ENCODE peak calls at places on chromosomes 6 and 20, in nine cellular contexts. Q is psoas muscle; T is Caco-2; N is CD8-positive, alpha-beta T cell; D is heart left ventricle; I is IMR-90; M is body of pancreas; B is left ventricle myocardium inferior; W is heart right ventricle. F is an unnamed sample. For H3K36me3, the result is how much of the 10 kb centered on the place peaks cover.

GRCh38 chr6:162964703-162965140 is 236.9 kb downstream of the PACRG start:
- DNase-seq in B (peak), D (peak), M (peak), N (no peak), Q (peak), W (peak), T (no peak), I (peak), F (peak)

GRCh38 chr6:161850572-161850971 is 576.7 kb upstream of the AGPAT4 start:
- DNase-seq in I (no peak), Q (no peak), M (no peak), B (no peak), T (no peak), N (no peak), D (no peak), W (no peak), F (no peak)

GRCh38 chr6:25089442-25089841 is 153.7 kb upstream of the RIPOR2 start:
- DNase-seq in I (peak), T (no peak), N (no peak), B (no peak), D (no peak), W (no peak), Q (no peak), M (no peak), F (no peak)

GRCh38 chr6:142313284-142313683 is 11.5 kb downstream of the ADGRG6 start:
- DNase-seq in N (no peak), I (peak), W (no peak), Q (no peak), T (no peak), D (no peak), B (no peak), M (no peak), F (no peak)

GRCh38 chr20:38113401-38114325 is 51.4 kb downstream of the TGM2 start:
- DNase-seq in T (peak), D (no peak), B (no peak), W (peak), I (no peak), M (no peak), Q (no peak), N (no peak), F (peak)

GRCh38 chr6:79307321-79308036 is 73.0 kb upstream of the HMGN3 start:
- DNase-seq in N (no peak), D (no peak), M (no peak), B (no peak), T (no peak), W (no peak), Q (no peak), I (no peak), F (no peak)

GRCh38 chr20:53621482-53622246 is 28.0 kb upstream of the ZNF217 start:
- DNase-seq in W (peak), M (peak), D (peak), I (peak), B (peak), N (no peak), Q (peak), T (peak), F (peak)

GRCh38 chr6:81655696-81656095 is 96.8 kb downstream of the TENT5A start:
- DNase-seq in Q (no peak), W (no peak), M (no peak), B (no peak), I (peak), D (no peak), T (no peak), N (no peak), F (no peak)

GRCh38 chr6:136137008-136137689 is 113.0 kb downstream of the MTFR2 start:
- DNase-seq in N (no peak), D (no peak), T (no peak), Q (no peak), M (no peak), B (no peak), I (peak), W (no peak), F (no peak)

GRCh38 chr20:13221673-13222318 is 722 bp downstream of the ISM1 start:
- DNase-seq in W (no peak), T (peak), Q (peak), D (peak), B (peak), M (peak), I (peak), N (peak), F (peak)

GRCh38 chr6:33692078-33692759 is 19.3 kb downstream of the UQCC2 start:
- DNase-seq in M (no peak), B (peak), W (peak), N (no peak), D (peak), T (peak), I (no peak), Q (peak), F (peak)

GRCh38 chr6:151911401-151911800 is 103.9 kb downstream of the ESR1 start:
- DNase-seq in T (no peak), M (no peak), W (no peak), B (no peak), D (no peak), N (no peak), I (no peak), Q (no peak), F (no peak)

GRCh38 chr20:25278636-25279361 is 30.9 kb downstream of the PYGB start:
- DNase-seq in D (peak), W (no peak), N (no peak), Q (peak), B (peak), M (peak), T (peak), I (no peak), F (no peak)

GRCh38 chr20:14919473-14920157 is 582.2 kb upstream of the FLRT3 start:
- DNase-seq in B (no peak), T (peak), D (no peak), Q (no peak), I (no peak), N (no peak), M (peak), W (no peak), F (peak)

GRCh38 chr6:163398796-163399195 is 15.7 kb upstream of the QKI start:
- DNase-seq in T (no peak), Q (peak), D (peak), B (peak), M (no peak), N (no peak), W (no peak), I (no peak), F (peak)

GRCh38 chr6:7532821-7533220 is 8.7 kb upstream of the DSP start:
- DNase-seq in Q (no peak), W (no peak), I (no peak), B (no peak), M (no peak), N (no peak), T (no peak), D (no peak), F (no peak)

GRCh38 chr6:7534192-7534591 is 7.3 kb upstream of the DSP start:
- DNase-seq in B (no peak), M (no peak), Q (no peak), I (no peak), N (no peak), T (no peak), W (no peak), D (no peak), F (no peak)

GRCh38 chr6:7529141-7529540 is 12.3 kb upstream of the DSP start:
- DNase-seq in M (no peak), T (no peak), D (no peak), B (no peak), W (no peak), Q (no peak), I (no peak), N (no peak), F (no peak)

GRCh38 chr6:7535498-7535897 is 6.0 kb upstream of the DSP start:
- DNase-seq in Q (no peak), D (no peak), M (no peak), W (no peak), T (no peak), I (peak), N (no peak), B (no peak), F (no peak)

GRCh38 chr6:7532232-7532631 is 9.2 kb upstream of the DSP start:
- DNase-seq in N (no peak), Q (no peak), T (peak), B (no peak), W (no peak), I (no peak), D (no peak), M (peak), F (peak)
- H3K4me3 ChIP-seq in N (no peak), Q (no peak), T (no peak), B (no peak), W (no peak), I (no peak), D (no peak), M (no peak), F (no peak)

DNA sequence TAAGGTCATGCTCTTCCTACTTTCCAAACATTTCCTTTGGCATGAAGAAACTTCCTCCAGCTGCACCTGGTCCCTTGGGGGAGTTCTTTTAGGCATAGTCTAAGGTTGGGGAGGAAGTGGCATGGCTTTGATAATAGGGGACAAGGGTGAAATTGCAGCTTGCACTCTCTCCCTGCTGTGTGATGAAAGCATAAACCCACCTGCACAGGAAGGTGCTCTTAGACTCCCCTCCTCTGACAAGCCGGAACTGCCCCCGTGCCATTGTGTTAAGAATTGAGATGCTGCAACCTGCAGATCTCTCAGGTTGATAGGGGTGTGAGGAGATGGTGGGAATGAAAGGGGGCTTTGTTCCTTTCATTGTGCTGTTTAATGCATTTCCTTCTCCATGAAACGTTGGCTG is 247.7 kb upstream of the RNF24 start:
- DNase-seq in B (no peak), T (no peak), I (no peak), D (no peak), Q (no peak), N (no peak), W (no peak), M (no peak), F (no peak)
- TF ChIP-seq CTCF in B (no peak), T (no peak), I (no peak), D (no peak), Q (no peak), N (no peak), W (no peak), M (no peak), F (no peak)

DNA sequence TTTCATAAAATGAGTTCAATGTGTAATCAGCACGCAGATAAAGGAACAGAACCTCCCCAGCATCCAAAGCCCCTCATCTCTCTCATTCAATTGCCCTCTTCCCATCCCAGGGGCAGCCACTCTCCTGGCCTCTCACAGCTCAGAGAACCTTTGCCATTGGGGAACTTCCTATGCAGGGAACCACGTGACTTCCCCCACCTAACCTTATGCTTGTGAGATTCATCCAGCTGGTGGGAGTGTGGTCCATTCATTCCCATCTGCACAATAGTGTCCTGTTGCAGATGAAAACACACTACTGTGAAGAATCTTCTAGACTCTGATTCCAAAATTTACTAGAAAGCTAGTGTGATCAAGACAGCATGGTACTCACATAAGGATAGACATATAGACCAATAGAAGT is 299.3 kb downstream of the CDH4 start:
- DNase-seq in B (no peak), I (no peak), D (no peak), W (no peak), T (no peak), M (no peak), Q (no peak), N (no peak), F (no peak)
- H3K36me3 ChIP-seq in B (under half), I (under half), D (under half), W (under half), T (under half), M (under half), Q (under half), N (under half), F (under half)

GRCh38 chr20:87372-87771 is at the start of gene DEFB125:
- DNase-seq in T (no peak), W (no peak), Q (no peak), M (no peak), I (no peak), B (no peak), N (no peak), D (no peak), F (no peak)

GRCh38 chr20:95215-95614 is 7.7 kb downstream of the DEFB125 start:
- DNase-seq in T (no peak), D (no peak), B (no peak), W (no peak), I (no peak), M (no peak), Q (no peak), N (no peak), F (no peak)

GRCh38 chr20:93641-94040 is 6.2 kb downstream of the DEFB125 start:
- DNase-seq in Q (no peak), M (no peak), D (no peak), T (no peak), B (no peak), N (no peak), W (no peak), I (no peak), F (no peak)

GRCh38 chr20:90651-91050 is 3.2 kb downstream of the DEFB125 start:
- DNase-seq in T (no peak), D (no peak), M (no peak), I (no peak), N (no peak), B (no peak), W (no peak), Q (no peak), F (no peak)
- H3K4me3 ChIP-seq in T (no peak), D (no peak), M (no peak), I (no peak), N (no peak), B (no peak), W (no peak), Q (no peak), F (no peak)